ENCODE peak calls at places on chromosome 17, in seven cellular contexts. D is tibial nerve, K is Peyer's patch, W is neural progenitor cell, N is HCT116, F is endothelial cell of umbilical vein, X is left lung. V is an unnamed sample. For H3K9me3, the result is how much of the 10 kb centered on the place peaks cover.

GRCh38 chr17:73738751-73739575 is 94.7 kb upstream of the SDK2 start:
- DNase-seq in D (no peak), K (no peak), W (no peak), N (no peak), F (no peak), X (no peak), V (no peak)

GRCh38 chr17:57834146-57834741 is 15.6 kb downstream of the MRPS23 start:
- DNase-seq in D (no peak), K (no peak), W (peak), N (no peak), F (no peak), X (no peak), V (peak)

GRCh38 chr17:18190629-18191028 is 7.0 kb downstream of the ALKBH5 start:
- DNase-seq in D (no peak), K (no peak), W (no peak), N (no peak), F (no peak), X (no peak), V (no peak)

GRCh38 chr17:37493249-37494027 is 3.7 kb downstream of the DUSP14 start:
- DNase-seq in D (no peak), K (no peak), W (no peak), N (peak), F (no peak), X (no peak), V (no peak)

GRCh38 chr17:40664582-40665333 is at the start of gene KRT222:
- DNase-seq in D (no peak), K (no peak), W (peak), N (peak), F (no peak), X (no peak), V (no peak)

GRCh38 chr17:62625870-62626200 is 1.6 kb upstream of the MRC2 start:
- DNase-seq in D (no peak), K (no peak), W (peak), N (no peak), F (no peak), X (no peak), V (no peak)

GRCh38 chr17:65514541-65514940 is 46.9 kb downstream of the AXIN2 start:
- DNase-seq in D (no peak), K (no peak), W (no peak), N (no peak), F (no peak), X (no peak), V (no peak)

GRCh38 chr17:34990921-34991365 is 10.6 kb downstream of the LIG3 start:
- DNase-seq in D (no peak), K (no peak), W (no peak), N (no peak), F (no peak), X (no peak), V (no peak)

GRCh38 chr17:36931697-36932382 is 5.4 kb upstream of the LHX1 start:
- DNase-seq in D (no peak), K (no peak), W (no peak), N (no peak), F (no peak), X (no peak), V (peak)

GRCh38 chr17:59001158-59001814 is 105.4 kb downstream of the TRIM37 start:
- DNase-seq in D (no peak), K (peak), W (no peak), N (no peak), F (peak), X (peak), V (no peak)

GRCh38 chr17:33500141-33500540 is 207.0 kb upstream of the ASIC2 start:
- DNase-seq in D (no peak), K (no peak), W (no peak), N (no peak), F (no peak), X (no peak), V (no peak)

GRCh38 chr17:42312285-42313130 is 24.2 kb downstream of the STAT5A start:
- DNase-seq in D (peak), K (peak), W (peak), N (no peak), F (peak), X (peak), V (peak)

GRCh38 chr17:17605747-17606083 is 14.2 kb upstream of the PEMT start:
- DNase-seq in D (no peak), K (no peak), W (no peak), N (no peak), F (no peak), X (no peak), V (no peak)

GRCh38 chr17:48494335-48494734 is 36.5 kb downstream of the HOXB1 start:
- DNase-seq in D (no peak), K (no peak), W (no peak), N (no peak), F (no peak), X (no peak), V (no peak)

GRCh38 chr17:40350410-40351184 is 13.9 kb downstream of the GJD3 start:
- DNase-seq in D (no peak), K (no peak), W (peak), N (no peak), F (no peak), X (peak), V (peak)

GRCh38 chr17:7204828-7205461 is 14.7 kb downstream of the DLG4 start:
- DNase-seq in D (peak), K (peak), W (peak), N (peak), F (peak), X (peak), V (peak)

GRCh38 chr17:39271546-39271945 is 45.8 kb upstream of the STAC2 start:
- DNase-seq in D (no peak), K (no peak), W (no peak), N (no peak), F (no peak), X (no peak), V (no peak)

GRCh38 chr17:49598918-49599317 is 23.2 kb downstream of the NXPH3 start:
- DNase-seq in D (no peak), K (no peak), W (peak), N (no peak), F (no peak), X (no peak), V (no peak)

GRCh38 chr17:28577466-28577824 is 750 bp upstream of the ALDOC start:
- DNase-seq in D (no peak), K (no peak), W (no peak), N (no peak), F (no peak), X (no peak), V (no peak)
- H3K4me3 ChIP-seq in D (no peak), K (no peak), W (no peak), N (no peak), F (no peak), X (no peak), V (no peak)

GRCh38 chr17:82943751-82944150 is 103.9 kb upstream of the ZNF750 start:
- DNase-seq in D (no peak), K (peak), W (no peak), N (no peak), F (no peak), X (no peak), V (no peak)

GRCh38 chr17:82946081-82946480 is 106.3 kb upstream of the ZNF750 start:
- DNase-seq in D (no peak), K (no peak), W (no peak), N (no peak), F (no peak), X (no peak), V (no peak)

GRCh38 chr17:82947051-82947991 is 107.5 kb upstream of the ZNF750 start:
- DNase-seq in D (no peak), K (peak), W (no peak), N (no peak), F (no peak), X (peak), V (peak)

GRCh38 chr17:82943339-82943738 is 103.5 kb upstream of the ZNF750 start:
- DNase-seq in D (no peak), K (peak), W (no peak), N (no peak), F (no peak), X (peak), V (no peak)

DNA sequence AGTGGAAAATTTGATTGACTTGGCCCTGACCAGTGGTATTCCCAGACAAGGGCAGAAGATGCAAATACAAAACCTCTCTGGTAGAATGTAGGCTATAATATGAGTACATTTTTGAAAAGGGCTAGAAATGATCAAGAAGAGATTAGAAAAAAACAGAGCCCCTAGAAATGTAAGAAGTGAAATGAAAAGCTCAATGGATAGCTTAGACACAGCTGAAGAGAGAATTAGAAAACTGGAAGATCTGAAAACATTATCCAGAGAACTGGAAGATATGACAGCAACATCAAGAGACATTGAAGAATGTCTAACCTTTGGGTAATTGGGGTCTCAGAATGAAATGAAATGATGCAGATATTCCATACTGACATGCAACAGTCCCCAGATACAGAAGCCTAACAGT is 105.2 kb upstream of the ZNF750 start:
- DNase-seq in D (no peak), K (no peak), W (no peak), N (no peak), F (no peak), X (no peak), V (no peak)
- H3K9me3 ChIP-seq in D (under half), K (under half), W (under half), N (under half), F (under half), X (under half), V (under half)

GRCh38 chr17:64503821-64504768 is 2.0 kb downstream of the DDX5 start:
- DNase-seq in D (no peak), K (no peak), W (no peak), N (no peak), F (no peak), X (no peak), V (no peak)

GRCh38 chr17:64500923-64501765 is 4.3 kb upstream of the POLG2 start:
- DNase-seq in D (no peak), K (no peak), W (no peak), N (no peak), F (no peak), X (no peak), V (no peak)

GRCh38 chr17:64502021-64502420 is 4.1 kb downstream of the DDX5 start:
- DNase-seq in D (no peak), K (no peak), W (no peak), N (no peak), F (no peak), X (no peak), V (no peak)

GRCh38 chr17:64503341-64503740 is 2.7 kb downstream of the DDX5 start:
- DNase-seq in D (no peak), K (no peak), W (no peak), N (no peak), F (no peak), X (no peak), V (no peak)

GRCh38 chr17:64502809-64503208 is 3.3 kb downstream of the DDX5 start:
- DNase-seq in D (no peak), K (no peak), W (no peak), N (no peak), F (no peak), X (no peak), V (no peak)
- H3K27ac ChIP-seq in D (no peak), K (no peak), W (no peak), N (no peak), F (no peak), X (no peak), V (no peak)

GRCh38 chr17:3814361-3814760 is 13.4 kb upstream of the ITGAE start:
- DNase-seq in D (no peak), K (no peak), W (no peak), N (no peak), F (no peak), X (no peak), V (no peak)

GRCh38 chr17:3812771-3813170 is 11.8 kb upstream of the ITGAE start:
- DNase-seq in D (no peak), K (no peak), W (no peak), N (no peak), F (no peak), X (no peak), V (no peak)

GRCh38 chr17:3812284-3812683 is 11.3 kb upstream of the ITGAE start:
- DNase-seq in D (no peak), K (no peak), W (no peak), N (no peak), F (no peak), X (no peak), V (no peak)

GRCh38 chr17:3815122-3815521 is 14.1 kb upstream of the ITGAE start:
- DNase-seq in D (no peak), K (no peak), W (no peak), N (no peak), F (no peak), X (no peak), V (no peak)

GRCh38 chr17:3813171-3813570 is 12.2 kb upstream of the ITGAE start:
- DNase-seq in D (no peak), K (no peak), W (no peak), N (no peak), F (no peak), X (no peak), V (no peak)
- H3K4me3 ChIP-seq in D (no peak), K (no peak), W (no peak), N (no peak), F (no peak), X (no peak), V (no peak)

DNA sequence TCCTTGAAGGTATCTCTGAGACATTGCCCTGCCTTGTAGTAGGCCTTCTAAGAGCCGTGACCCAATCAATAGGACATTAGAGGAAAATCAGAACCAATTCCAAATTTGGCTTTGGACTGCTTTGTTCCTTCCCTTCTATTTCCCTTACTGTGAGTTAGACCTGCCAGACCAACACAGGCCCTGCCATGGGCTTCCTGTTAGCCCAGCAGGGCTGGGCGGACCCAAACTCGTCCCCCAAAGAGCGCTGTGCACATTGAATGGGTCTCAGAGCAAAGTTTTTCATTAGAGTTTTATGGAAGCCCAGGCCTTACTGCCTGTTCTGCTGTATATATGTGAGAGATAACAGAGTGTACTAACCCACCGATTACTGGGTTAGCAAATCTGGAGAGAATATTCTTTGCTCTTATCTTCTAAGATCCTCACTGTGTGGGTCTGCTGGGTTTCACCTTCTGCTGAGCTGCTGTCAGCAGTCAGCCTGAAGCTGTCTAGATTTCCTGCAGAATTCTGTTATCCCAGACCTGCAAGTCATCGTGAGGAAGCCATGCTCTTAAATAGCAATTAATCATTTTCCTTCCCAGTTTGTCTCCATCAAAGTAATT is 5.7 kb downstream of the ARHGAP44 start:
- DNase-seq in D (no peak), K (no peak), W (no peak), N (no peak), F (no peak), X (no peak), V (no peak)
- H3K9me3 ChIP-seq in D (under half), K (under half), W (under half), N (under half), F (under half), X (under half), V (under half)

DNA sequence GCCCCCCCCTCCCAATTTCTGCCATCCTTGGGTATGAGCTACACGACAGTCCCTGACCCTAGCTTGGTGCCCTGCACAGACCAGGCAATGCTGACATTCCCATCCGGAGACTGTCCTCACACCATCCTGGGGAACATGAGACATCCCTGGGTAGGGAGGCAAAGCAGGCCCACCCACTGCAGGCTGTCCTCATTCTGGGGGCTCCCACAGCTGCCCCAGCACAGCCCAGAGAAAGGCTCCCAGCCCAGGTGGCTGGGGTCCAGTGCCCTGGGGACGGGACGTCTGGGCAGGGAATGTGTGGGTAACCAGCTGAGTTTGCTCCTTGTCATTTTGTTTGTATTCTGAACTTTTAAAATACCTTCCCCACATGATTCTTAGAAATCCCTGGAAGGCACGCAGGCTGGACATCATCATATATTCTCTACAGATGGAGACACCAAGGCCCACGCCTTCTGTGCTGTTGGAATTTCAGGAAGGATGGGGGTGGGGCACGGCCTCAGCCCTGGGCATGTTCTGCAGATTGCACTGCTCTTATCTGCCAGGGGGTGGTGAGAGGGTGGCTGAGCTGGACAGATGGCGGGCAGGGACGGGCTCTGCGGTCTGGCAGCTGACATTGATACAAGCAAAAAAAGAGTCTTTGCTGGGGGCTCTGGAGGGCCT is 28.5 kb downstream of the LRRC75A start:
- DNase-seq in D (no peak), K (peak), W (no peak), N (no peak), F (peak), X (no peak), V (peak)
- H3K27ac ChIP-seq in D (no peak), K (peak), W (no peak), N (no peak), F (no peak), X (no peak), V (no peak)

DNA sequence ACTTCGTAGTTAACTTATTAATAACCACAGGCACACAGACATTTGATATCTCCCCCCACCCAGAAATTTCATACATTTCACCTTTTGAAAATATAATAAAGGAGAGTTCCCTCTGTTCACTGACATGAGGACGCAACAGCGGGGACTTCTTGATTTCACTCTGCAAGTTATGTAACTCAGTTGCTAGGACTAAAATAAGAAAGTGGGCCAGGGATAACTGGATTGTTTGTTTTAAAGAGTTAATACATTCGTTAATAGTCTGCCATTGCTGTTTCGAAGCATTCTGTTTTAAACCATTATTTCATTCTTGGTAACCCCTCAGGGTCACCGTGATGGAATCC is 1.2 kb downstream of the RHOT1 start:
- DNase-seq in D (no peak), K (no peak), W (no peak), N (no peak), F (no peak), X (no peak), V (no peak)
- H3K4me3 ChIP-seq in D (peak), K (peak), W (peak), N (peak), F (no peak), X (peak), V (peak)

DNA sequence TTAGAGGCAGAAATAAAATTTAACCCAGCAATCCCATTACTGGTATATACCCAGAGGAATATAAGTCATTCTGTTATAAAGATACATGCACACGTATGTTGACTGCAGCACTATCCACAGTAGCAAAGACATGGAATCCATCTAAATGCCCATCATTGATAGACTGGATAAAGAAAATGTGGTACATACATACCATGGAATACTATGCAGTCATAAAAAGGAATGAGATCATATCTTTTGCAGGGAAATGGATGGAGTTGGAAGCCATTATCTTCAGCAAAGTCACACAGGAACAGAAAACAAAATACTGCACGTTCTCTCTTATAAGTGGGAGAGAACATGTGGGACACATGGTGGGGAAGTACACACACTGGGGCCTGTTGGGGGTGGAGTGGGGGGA is 23.1 kb downstream of the SSH2 start:
- DNase-seq in D (no peak), K (no peak), W (no peak), N (no peak), F (no peak), X (no peak), V (no peak)
- H3K9me3 ChIP-seq in D (under half), K (under half), W (under half), N (under half), F (under half), X (under half), V (under half)

GRCh38 chr17:2075336-2076056 is 20.6 kb downstream of the HIC1 start:
- DNase-seq in D (no peak), K (no peak), W (peak), N (no peak), F (no peak), X (no peak), V (no peak)
- H3K27ac ChIP-seq in D (peak), K (peak), W (no peak), N (no peak), F (no peak), X (peak), V (no peak)

GRCh38 chr17:78355701-78356100 is 4.2 kb downstream of the SOCS3 start:
- DNase-seq in D (no peak), K (no peak), W (no peak), N (no peak), F (no peak), X (no peak), V (no peak)

GRCh38 chr17:78357687-78358537 is 2.0 kb downstream of the SOCS3 start:
- DNase-seq in D (no peak), K (no peak), W (peak), N (no peak), F (no peak), X (no peak), V (no peak)

GRCh38 chr17:78356163-78356713 is 3.6 kb downstream of the SOCS3 start:
- DNase-seq in D (no peak), K (peak), W (peak), N (no peak), F (no peak), X (peak), V (peak)

GRCh38 chr17:78357177-78357586 is 2.7 kb downstream of the SOCS3 start:
- DNase-seq in D (no peak), K (no peak), W (no peak), N (no peak), F (peak), X (peak), V (peak)

GRCh38 chr17:78355045-78355641 is 4.7 kb downstream of the SOCS3 start:
- DNase-seq in D (no peak), K (no peak), W (no peak), N (no peak), F (no peak), X (no peak), V (no peak)
- H3K4me3 ChIP-seq in D (no peak), K (no peak), W (no peak), N (no peak), F (no peak), X (no peak), V (no peak)

V was measured in aorta.